ENCODE peak calls at places on chromosome 18, in nine cellular contexts. U, W, V, X, K, G, O, E and H are unnamed samples.

GRCh38 chr18:63553117-63553516 is 10.9 kb downstream of the SERPINB12 start:
- DNase-seq in U (no peak), W (no peak), V (no peak), X (peak), K (no peak), G (no peak), O (no peak), E (no peak), H (no peak)

GRCh38 chr18:44536041-44536440 is 144.6 kb upstream of the SETBP1 start:
- DNase-seq in U (no peak), W (no peak), V (no peak), X (peak), K (no peak), G (no peak), O (no peak), E (no peak), H (no peak)

GRCh38 chr18:48785091-48785614 is 165.6 kb downstream of the SMAD7 start:
- DNase-seq in U (no peak), W (no peak), V (peak), X (no peak), K (no peak), G (peak), O (no peak), E (no peak), H (peak)

GRCh38 chr18:9810216-9810804 is 75.5 kb upstream of the TXNDC2 start:
- DNase-seq in U (no peak), W (no peak), V (no peak), X (no peak), K (no peak), G (no peak), O (no peak), E (no peak), H (no peak)

GRCh38 chr18:10715791-10716190 is 190.0 kb downstream of the NAPG start:
- DNase-seq in U (no peak), W (peak), V (peak), X (peak), K (peak), G (no peak), O (no peak), E (no peak), H (no peak)

GRCh38 chr18:9574473-9575115 is 39.8 kb downstream of the PPP4R1 start:
- DNase-seq in U (no peak), W (no peak), V (no peak), X (no peak), K (no peak), G (no peak), O (no peak), E (no peak), H (no peak)

GRCh38 chr18:10085876-10086275 is 172.1 kb downstream of the VAPA start:
- DNase-seq in U (no peak), W (no peak), V (no peak), X (no peak), K (no peak), G (no peak), O (no peak), E (no peak), H (no peak)

GRCh38 chr18:74351354-74351753 is 35.7 kb downstream of the C18orf63 start:
- DNase-seq in U (no peak), W (no peak), V (no peak), X (peak), K (no peak), G (peak), O (no peak), E (no peak), H (no peak)

GRCh38 chr18:5415035-5415434 is 119.5 kb upstream of the ZBTB14 start:
- DNase-seq in U (no peak), W (no peak), V (no peak), X (no peak), K (no peak), G (no peak), O (no peak), E (no peak), H (no peak)

GRCh38 chr18:79926715-79927596 is 24.5 kb downstream of the SLC66A2 start:
- DNase-seq in U (no peak), W (peak), V (peak), X (no peak), K (no peak), G (no peak), O (no peak), E (no peak), H (peak)

GRCh38 chr18:54805571-54806334 is 22.5 kb upstream of the RAB27B start:
- DNase-seq in U (no peak), W (no peak), V (no peak), X (peak), K (no peak), G (no peak), O (no peak), E (no peak), H (no peak)

GRCh38 chr18:34358923-34359322 is 134.2 kb upstream of the NOL4 start:
- DNase-seq in U (no peak), W (no peak), V (no peak), X (no peak), K (no peak), G (no peak), O (no peak), E (no peak), H (no peak)

GRCh38 chr18:39839782-39840181 is 2115.3 kb upstream of the PIK3C3 start:
- DNase-seq in U (no peak), W (no peak), V (no peak), X (peak), K (no peak), G (no peak), O (no peak), E (no peak), H (no peak)